ENCODE peak calls at places on chromosomes 6 and 20, in six cellular contexts. S is AG08396, J is cardiac muscle cell, E is body of pancreas, M is fibroblast of lung, O is RWPE1. W is an unnamed sample.

GRCh38 chr6:305371-306206 is 13.3 kb downstream of the DUSP22 start:
- DNase-seq in O (no peak), M (no peak), S (no peak), E (no peak), J (no peak), W (no peak)

GRCh38 chr6:46276571-46277142 is 105.9 kb upstream of the ENPP5 start:
- DNase-seq in O (no peak), S (no peak), E (no peak), M (no peak), J (no peak), W (no peak)

GRCh38 chr6:157981395-157982296 is at the start of gene SYNJ2:
- DNase-seq in O (peak; percentile 89), J (peak; percentile 94), S (peak; percentile 91), E (peak; percentile 88), M (peak; percentile 85), W (peak; percentile 95)

GRCh38 chr20:59994697-59995122 is 36.5 kb downstream of the CDH26 start:
- DNase-seq in J (peak; percentile 1), O (peak; percentile 99), E (peak; percentile 31), S (no peak), M (no peak), W (no peak)

GRCh38 chr6:47353822-47354221 is 44.1 kb upstream of the TNFRSF21 start:
- DNase-seq in E (no peak), J (peak; percentile 80), S (no peak), M (no peak), O (no peak), W (no peak)

GRCh38 chr6:72748759-72749158 is 126.9 kb downstream of the KCNQ5 start:
- DNase-seq in S (peak; percentile 44), J (peak; percentile 76), M (peak; percentile 95), O (peak; percentile 82), E (no peak), W (peak; percentile 73)

GRCh38 chr6:134551245-134551960 is 233.5 kb upstream of the SGK1 start:
- DNase-seq in E (no peak), M (peak; percentile 92), J (peak; percentile 83), S (peak; percentile 63), O (no peak), W (peak; percentile 60)

GRCh38 chr20:44448753-44449546 is 26.7 kb upstream of the TTPAL start:
- DNase-seq in M (no peak), E (no peak), J (peak; percentile 31), S (no peak), O (no peak), W (no peak)

GRCh38 chr20:17507032-17507431 is 24.1 kb downstream of the BFSP1 start:
- DNase-seq in O (no peak), E (no peak), M (no peak), S (no peak), J (no peak), W (no peak)

GRCh38 chr20:51541189-51542032 is 1.1 kb downstream of the NFATC2 start:
- DNase-seq in M (peak; percentile 63), S (peak; percentile 68), O (no peak), J (peak; percentile 80), E (peak; percentile 90), W (peak; percentile 74)

GRCh38 chr20:18645196-18645745 is 57.4 kb downstream of the DTD1 start:
- DNase-seq in J (no peak), M (no peak), E (no peak), O (no peak), S (no peak), W (no peak)

GRCh38 chr6:26249959-26250805 is 114.8 kb upstream of the BTN3A2 start:
- DNase-seq in M (peak; percentile 84), E (peak; percentile 29), J (peak; percentile 71), S (no peak), O (no peak), W (peak; percentile 50)

GRCh38 chr6:88952065-88952704 is 11.2 kb downstream of the RNGTT start:
- DNase-seq in S (no peak), E (no peak), J (peak; percentile 48), O (no peak), M (peak; percentile 16), W (no peak)

GRCh38 chr20:45100563-45101245 is at the start of gene KCNS1:
- DNase-seq in E (peak; percentile 41), O (no peak), J (peak; percentile 49), S (peak; percentile 52), M (peak; percentile 30), W (peak; percentile 64)

GRCh38 chr6:52984247-52984646 is 10.8 kb downstream of the GSTA4 start:
- DNase-seq in E (no peak), S (no peak), J (no peak), O (no peak), M (peak; percentile 65), W (no peak)

GRCh38 chr6:2970034-2970685 is 1.2 kb downstream of the SERPINB6 start:
- DNase-seq in J (peak; percentile 19), O (no peak), S (no peak), E (no peak), M (peak; percentile 59), W (no peak)

GRCh38 chr6:156420172-156420993 is 356.8 kb upstream of the ARID1B start:
- DNase-seq in S (no peak), E (no peak), J (peak; percentile 26), M (peak; percentile 52), O (no peak), W (no peak)

GRCh38 chr20:1810926-1811620 is 84.1 kb upstream of the SIRPA start:
- DNase-seq in J (peak; percentile 64), M (peak; percentile 63), E (no peak), S (no peak), O (no peak), W (peak; percentile 58)

GRCh38 chr20:60780388-60781025 is 471.6 kb upstream of the CDH4 start:
- DNase-seq in S (no peak), J (no peak), M (no peak), O (no peak), E (no peak), W (no peak)

GRCh38 chr6:145947108-145947507 is 17.1 kb downstream of the SHPRH start:
- DNase-seq in O (no peak), E (no peak), J (no peak), S (no peak), M (no peak), W (no peak)

GRCh38 chr6:30200551-30201281 is 12.5 kb downstream of the TRIM26 start:
- DNase-seq in E (no peak), S (no peak), J (no peak), M (no peak), O (no peak), W (no peak)

W was measured in GM03348.